ENCODE peak calls at places on chromosomes 7 and 10, in eight cellular contexts. I is gastrocnemius medialis, V is astrocyte of the spinal cord, O is fibroblast of villous mesenchyme, R is HFFc6, J is testis, D is SK-N-SH, M is endothelial cell. K is an unnamed sample.
A peak's percentile ranks its signal among the peaks of the same experiment; 100 is the strongest.

GRCh38 chr10:62652114-62652513 is 152.4 kb upstream of the ADO start:
- DNase-seq in V (peak; percentile 19), R (peak; percentile 47), J (no peak), M (no peak), I (no peak), O (no peak), D (no peak), K (no peak)

GRCh38 chr7:132485600-132486594 is 90.4 kb downstream of the PLXNA4 start:
- DNase-seq in J (peak; percentile 52), R (no peak), I (no peak), O (no peak), V (no peak), M (no peak), D (no peak), K (peak; percentile 79)

GRCh38 chr10:75592014-75592842 is 160.8 kb downstream of the LRMDA start:
- DNase-seq in J (no peak), D (no peak), I (no peak), V (no peak), R (no peak), M (no peak), O (no peak), K (no peak)

GRCh38 chr10:75480374-75480773 is 49.0 kb downstream of the LRMDA start:
- DNase-seq in V (no peak), M (no peak), D (no peak), J (no peak), I (no peak), O (no peak), R (no peak), K (no peak)

GRCh38 chr10:381805-382204 is 246.6 kb downstream of the ZMYND11 start:
- DNase-seq in O (no peak), I (no peak), R (no peak), J (peak; percentile 4), M (no peak), V (no peak), D (no peak), K (no peak)

GRCh38 chr7:25716421-25716820 is 435.6 kb upstream of the NFE2L3 start:
- DNase-seq in D (no peak), J (no peak), M (no peak), I (no peak), V (no peak), O (no peak), R (no peak), K (no peak)

GRCh38 chr10:116263870-116264269 is 9.1 kb downstream of the GFRA1 start:
- DNase-seq in V (peak; percentile 55), M (no peak), I (no peak), D (no peak), J (no peak), R (peak; percentile 12), O (no peak), K (no peak)

GRCh38 chr7:23043441-23043840 is 29.5 kb upstream of the HYCC1 start:
- DNase-seq in R (no peak), O (no peak), V (peak; percentile 26), I (no peak), D (no peak), J (no peak), M (no peak), K (no peak)

GRCh38 chr7:37218956-37219355 is 229.7 kb downstream of the ELMO1 start:
- DNase-seq in J (no peak), I (no peak), R (no peak), M (no peak), D (no peak), O (no peak), V (no peak), K (no peak)

GRCh38 chr10:93999401-93999851 is 5.7 kb downstream of the PLCE1 start:
- DNase-seq in J (peak; percentile 73), R (peak; percentile 49), O (peak; percentile 67), I (no peak), V (peak; percentile 62), M (no peak), D (peak; percentile 60), K (peak; percentile 82)

GRCh38 chr7:2928613-2929311 is 84.7 kb upstream of the GNA12 start:
- DNase-seq in I (no peak), M (no peak), O (no peak), J (no peak), R (no peak), V (no peak), D (peak; percentile 96), K (no peak)

GRCh38 chr7:11191574-11192220 is 218.0 kb downstream of the PHF14 start:
- DNase-seq in R (no peak), D (no peak), O (no peak), J (no peak), M (peak; percentile 21), V (no peak), I (no peak), K (no peak)

GRCh38 chr7:36790280-36790679 is 66.0 kb upstream of the AOAH start:
- DNase-seq in J (no peak), I (no peak), M (no peak), R (no peak), D (peak; percentile 41), O (no peak), V (no peak), K (no peak)

GRCh38 chr10:70477661-70478162 is 855 bp upstream of the PALD1 start:
- DNase-seq in O (no peak), I (no peak), M (peak; percentile 47), R (no peak), J (peak; percentile 56), D (peak; percentile 68), V (no peak), K (peak; percentile 30)

GRCh38 chr10:71600856-71601255 is 118.7 kb downstream of the C10orf105 start:
- DNase-seq in V (peak; percentile 91), R (peak; percentile 68), O (peak; percentile 78), J (no peak), I (no peak), D (no peak), M (no peak), K (peak; percentile 76)

GRCh38 chr10:13528875-13529713 is at the start of gene BEND7:
- DNase-seq in O (no peak), J (peak; percentile 38), D (peak; percentile 95), V (peak; percentile 11), I (no peak), M (peak; percentile 65), R (no peak), K (peak; percentile 6)

GRCh38 chr7:148035950-148036349 is 554.6 kb upstream of the C7orf33 start:
- DNase-seq in R (no peak), M (no peak), O (no peak), J (no peak), I (no peak), D (no peak), V (no peak), K (no peak)

GRCh38 chr10:97427571-97428179 is 1.7 kb downstream of the PGAM1 start:
- DNase-seq in O (peak; percentile 53), J (peak; percentile 43), R (peak; percentile 20), D (peak; percentile 33), V (peak; percentile 12), I (no peak), M (peak; percentile 65), K (no peak)

GRCh38 chr10:90849956-90850749 is 7.7 kb downstream of the HTR7 start:
- DNase-seq in I (no peak), O (no peak), J (no peak), M (no peak), D (no peak), R (peak; percentile 30), V (peak; percentile 45), K (peak; percentile 32)

GRCh38 chr10:28533571-28534304 is 820 bp downstream of the WAC start:
- DNase-seq in R (peak; percentile 23), I (peak; percentile 47), D (peak; percentile 83), M (peak; percentile 64), J (peak; percentile 79), V (peak; percentile 36), O (peak; percentile 49), K (peak; percentile 28)

GRCh38 chr7:47449810-47450586 is 131.9 kb downstream of the TNS3 start:
- DNase-seq in J (no peak), I (no peak), V (peak; percentile 58), D (no peak), M (no peak), O (peak; percentile 95), R (peak; percentile 90), K (no peak)

GRCh38 chr10:43190775-43191174 is 52.5 kb downstream of the CSGALNACT2 start:
- DNase-seq in D (no peak), I (no peak), M (no peak), J (no peak), O (peak; percentile 21), R (peak; percentile 35), V (peak; percentile 40), K (no peak)

GRCh38 chr7:3987426-3987927 is 686.4 kb downstream of the SDK1 start:
- DNase-seq in I (no peak), J (no peak), M (no peak), R (no peak), V (no peak), O (no peak), D (no peak), K (no peak)

GRCh38 chr7:69677054-69677847 is 79.0 kb downstream of the AUTS2 start:
- DNase-seq in D (no peak), J (no peak), V (no peak), R (no peak), I (no peak), M (no peak), O (peak; percentile 54), K (no peak)
- TF ChIP-seq CTCF in D (peak; percentile 69), J (no peak), V (no peak), R (no peak), I (no peak), M (peak; percentile 39), O (peak; percentile 17), K (peak; percentile 33)

GRCh38 chr7:98808751-98809460 is 60.9 kb downstream of the TMEM130 start:
- DNase-seq in M (no peak), V (no peak), R (no peak), D (no peak), J (no peak), I (no peak), O (no peak), K (no peak)
- TF ChIP-seq CTCF in M (no peak), V (no peak), R (no peak), D (no peak), J (no peak), I (no peak), O (no peak), K (no peak)

DNA sequence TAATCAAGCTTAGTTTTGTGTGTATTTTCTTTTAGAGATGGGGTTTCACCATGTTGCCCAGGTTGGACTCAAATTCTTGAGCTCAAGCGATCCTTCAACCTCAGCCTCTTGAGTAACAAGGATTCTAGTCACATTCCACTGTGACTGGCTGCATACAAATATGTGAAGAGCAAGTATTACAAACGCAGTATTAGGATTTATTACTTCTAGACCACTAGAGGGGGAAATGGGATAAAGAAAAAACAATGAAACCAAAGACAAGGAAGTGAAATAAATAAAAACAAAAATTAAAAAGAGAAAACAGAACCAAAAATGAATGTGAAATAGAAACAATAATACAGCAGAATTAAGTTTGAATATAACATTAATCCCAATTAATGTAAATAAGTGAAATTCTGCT is 308.7 kb downstream of the ANKRD30A start:
- DNase-seq in V (no peak), J (no peak), R (peak; percentile 2), M (no peak), D (no peak), O (peak; percentile 11), I (no peak), K (peak; percentile 3)
- TF ChIP-seq CTCF in V (no peak), J (no peak), R (peak; percentile 33), M (no peak), D (peak; percentile 56), O (peak; percentile 7), I (no peak), K (peak; percentile 1)

DNA sequence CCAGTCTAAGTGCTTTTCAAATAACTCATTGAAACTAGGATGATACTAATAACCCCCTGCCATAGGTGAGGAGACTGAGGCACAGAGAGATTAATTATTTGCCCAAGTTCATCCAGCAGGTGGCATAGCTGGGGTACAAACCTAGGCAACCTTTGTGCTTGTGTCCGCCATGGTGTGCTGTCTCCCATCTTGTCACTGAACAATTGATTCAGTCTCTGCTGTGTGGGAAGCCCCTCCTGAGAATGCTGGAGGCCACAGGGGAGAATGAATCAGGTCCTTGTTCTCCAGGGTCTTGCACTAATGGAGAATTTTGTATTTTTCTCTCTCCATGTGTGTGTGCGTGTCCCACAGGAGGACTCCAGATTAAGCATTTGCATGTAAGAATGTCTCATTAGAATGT is 15.8 kb upstream of the TMEM236 start:
- DNase-seq in O (no peak), M (no peak), R (no peak), J (no peak), V (no peak), I (no peak), D (no peak), K (no peak)
- TF ChIP-seq CTCF in O (no peak), M (no peak), R (peak; percentile 48), J (no peak), V (no peak), I (no peak), D (no peak), K (no peak)

K was measured in fibroblast of pulmonary artery.